ENCODE peak calls at places on chromosome 20, in ten cellular contexts. Q is tibial artery; V is SIG-M5; A is cardiac fibroblast; F is activated T-cell treated with anti-CD3 and anti-CD28 coated beads for 48 hours; O is activated CD4-positive, alpha-beta T cell treated with anti-CD3 and anti-CD28 coated beads, Interleukin-2, amount 50 U/mL, for 24 hours; R is substantia nigra; Z is NCI-H1436; G is lung microvascular endothelial cell; P is stimulated activated CD4-positive, alpha-beta T cell treated with anti-CD3 and anti-CD28 coated beads, TNF-alpha, amount 100 ng/mL, for 1 hour. H is an unnamed sample.

GRCh38 chr20:16476032-16476431 is 97.2 kb downstream of the KIF16B start:
- DNase-seq in Q (no peak), V (no peak), A (peak), F (no peak), O (no peak), R (no peak), Z (peak), G (peak), P (no peak), H (peak)

GRCh38 chr20:54766483-54766882 is 291.1 kb downstream of the DOK5 start:
- DNase-seq in Q (no peak), V (no peak), A (no peak), F (no peak), O (no peak), R (no peak), Z (no peak), G (no peak), P (no peak), H (no peak)

GRCh38 chr20:53870426-53871199 is 199.8 kb downstream of the BCAS1 start:
- DNase-seq in Q (no peak), V (no peak), A (no peak), F (no peak), O (no peak), R (no peak), Z (no peak), G (no peak), P (no peak), H (no peak)

GRCh38 chr20:29878281-29878741 is 1379.2 kb upstream of the DEFB115 start:
- DNase-seq in Q (no peak), V (no peak), A (peak), F (no peak), O (no peak), R (no peak), Z (no peak), G (no peak), P (no peak), H (no peak)

GRCh38 chr20:33086052-33086722 is 6.7 kb downstream of the BPIFB4 start:
- DNase-seq in Q (no peak), V (no peak), A (no peak), F (no peak), O (no peak), R (no peak), Z (no peak), G (no peak), P (no peak), H (no peak)

GRCh38 chr20:50481741-50482140 is 28.4 kb upstream of the PTPN1 start:
- DNase-seq in Q (no peak), V (no peak), A (no peak), F (no peak), O (no peak), R (no peak), Z (no peak), G (no peak), P (no peak), H (no peak)

GRCh38 chr20:54195483-54196472 is 12.1 kb upstream of the PFDN4 start:
- DNase-seq in Q (no peak), V (no peak), A (no peak), F (no peak), O (no peak), R (no peak), Z (no peak), G (no peak), P (no peak), H (no peak)

GRCh38 chr20:62308102-62308822 is 5.5 kb downstream of the ADRM1 start:
- DNase-seq in Q (no peak), V (no peak), A (no peak), F (no peak), O (no peak), R (peak), Z (no peak), G (no peak), P (no peak), H (peak)

GRCh38 chr20:47256665-47257236 is 99.7 kb downstream of the ZMYND8 start:
- DNase-seq in Q (no peak), V (no peak), A (peak), F (no peak), O (no peak), R (no peak), Z (no peak), G (no peak), P (no peak), H (no peak)

GRCh38 chr20:63492982-63493381 is 5.9 kb downstream of the EEF1A2 start:
- DNase-seq in Q (no peak), V (no peak), A (no peak), F (no peak), O (no peak), R (no peak), Z (no peak), G (no peak), P (no peak), H (no peak)

GRCh38 chr20:46057856-46058655 is 29.0 kb downstream of the SLC12A5 start:
- DNase-seq in Q (peak), V (peak), A (peak), F (no peak), O (no peak), R (peak), Z (no peak), G (peak), P (no peak), H (peak)

GRCh38 chr20:62012631-62013030 is 53.0 kb downstream of the TAF4 start:
- DNase-seq in Q (no peak), V (no peak), A (no peak), F (no peak), O (no peak), R (no peak), Z (no peak), G (no peak), P (no peak), H (no peak)

GRCh38 chr20:3784863-3785239 is 1.7 kb downstream of the CENPB start:
- DNase-seq in Q (no peak), V (no peak), A (no peak), F (no peak), O (no peak), R (no peak), Z (no peak), G (no peak), P (no peak), H (no peak)

GRCh38 chr20:5731753-5732366 is 18.3 kb upstream of the SHLD1 start:
- DNase-seq in Q (no peak), V (no peak), A (peak), F (no peak), O (no peak), R (no peak), Z (no peak), G (no peak), P (no peak), H (no peak)

GRCh38 chr20:63032861-63033634 is 26.3 kb upstream of the BHLHE23 start:
- DNase-seq in Q (peak), V (no peak), A (no peak), F (no peak), O (no peak), R (no peak), Z (no peak), G (peak), P (no peak), H (no peak)

GRCh38 chr20:64229537-64230061 is 25.9 kb upstream of the PCMTD2 start:
- DNase-seq in Q (no peak), V (no peak), A (no peak), F (no peak), O (no peak), R (no peak), Z (no peak), G (no peak), P (no peak), H (no peak)

GRCh38 chr20:19726126-19726525 is 31.9 kb upstream of the RIN2 start:
- DNase-seq in Q (no peak), V (no peak), A (peak), F (no peak), O (no peak), R (no peak), Z (no peak), G (no peak), P (no peak), H (no peak)

GRCh38 chr20:47428851-47429336 is 72.4 kb upstream of the ZMYND8 start:
- DNase-seq in Q (no peak), V (no peak), A (no peak), F (no peak), O (no peak), R (no peak), Z (no peak), G (no peak), P (no peak), H (no peak)

GRCh38 chr20:25676164-25676809 is 20.4 kb downstream of the ZNF337 start:
- DNase-seq in Q (no peak), V (no peak), A (peak), F (no peak), O (no peak), R (no peak), Z (no peak), G (no peak), P (no peak), H (no peak)

GRCh38 chr20:53099851-53100250 is 127.7 kb downstream of the TSHZ2 start:
- DNase-seq in Q (no peak), V (no peak), A (no peak), F (no peak), O (no peak), R (no peak), Z (no peak), G (no peak), P (no peak), H (no peak)